ENCODE peak calls at places on chromosomes 5 and 9, in ten cellular contexts. S, K, V, T, D, R, E, C, I and P are unnamed samples.

GRCh38 chr5:157651623-157652376 is 438 bp downstream of the SOX30 start:
- DNase-seq in K (peak; percentile 16), I (peak; percentile 59), D (peak; percentile 7), R (peak; percentile 81), C (no peak), E (peak; percentile 74), S (no peak), V (no peak), T (no peak), P (peak; percentile 70)

GRCh38 chr9:97307500-97308163 is at the start of gene CCDC180:
- DNase-seq in S (no peak), K (peak; percentile 71), C (no peak), E (no peak), T (no peak), R (no peak), I (no peak), D (no peak), V (no peak), P (no peak)

GRCh38 chr5:77629553-77630245 is 8.8 kb downstream of the OTP start:
- DNase-seq in I (no peak), R (no peak), C (no peak), T (no peak), K (no peak), V (no peak), D (no peak), E (no peak), S (no peak), P (no peak)

GRCh38 chr9:74950456-74950855 is 2.3 kb downstream of the C9orf40 start:
- DNase-seq in S (no peak), D (no peak), R (no peak), C (no peak), K (no peak), V (no peak), I (no peak), E (no peak), T (no peak), P (no peak)

GRCh38 chr9:91100878-91101450 is 260.8 kb downstream of the AUH start:
- DNase-seq in K (peak; percentile 47), D (no peak), T (peak; percentile 58), S (peak; percentile 95), C (no peak), I (no peak), V (no peak), E (no peak), R (no peak), P (no peak)

GRCh38 chr9:4663956-4664355 is 1.9 kb downstream of the PLPP6 start:
- DNase-seq in I (no peak), T (no peak), S (no peak), V (no peak), K (no peak), E (no peak), D (no peak), C (no peak), R (no peak), P (no peak)

GRCh38 chr5:14655146-14655741 is 9.3 kb upstream of the OTULIN start:
- DNase-seq in C (no peak), V (no peak), I (no peak), T (no peak), R (no peak), E (no peak), D (no peak), S (no peak), K (no peak), P (no peak)

GRCh38 chr9:95511232-95511951 is 5.4 kb downstream of the PTCH1 start:
- DNase-seq in S (no peak), V (peak; percentile 44), R (no peak), T (no peak), K (peak; percentile 74), E (peak; percentile 37), I (peak; percentile 23), C (no peak), D (peak; percentile 27), P (no peak)

GRCh38 chr5:113489299-113489698 is 1.0 kb upstream of the MCC start:
- DNase-seq in K (no peak), D (no peak), E (no peak), T (peak; percentile 89), C (peak; percentile 83), I (no peak), V (no peak), R (no peak), S (peak; percentile 66), P (no peak)

GRCh38 chr9:6498982-6499381 is 86.0 kb downstream of the UHRF2 start:
- DNase-seq in D (no peak), V (no peak), I (no peak), C (no peak), T (peak; percentile 29), E (no peak), K (no peak), S (no peak), R (no peak), P (no peak)

GRCh38 chr9:111828193-111828592 is 33.5 kb upstream of the SHOC1 start:
- DNase-seq in D (no peak), V (no peak), E (no peak), S (no peak), C (peak; percentile 32), T (no peak), I (no peak), K (no peak), R (no peak), P (no peak)

GRCh38 chr9:3027260-3027659 is 183.4 kb upstream of the PUM3 start:
- DNase-seq in T (no peak), D (no peak), E (no peak), R (no peak), K (no peak), V (no peak), I (no peak), C (no peak), S (no peak), P (no peak)

GRCh38 chr9:131270171-131271015 is 5.9 kb downstream of the FAM78A start:
- DNase-seq in T (no peak), C (no peak), D (no peak), S (no peak), V (no peak), E (no peak), I (peak; percentile 29), R (no peak), K (no peak), P (peak; percentile 45)

GRCh38 chr5:18772475-18772874 is 1138.2 kb downstream of the TAF11L14 start:
- DNase-seq in E (no peak), K (no peak), V (no peak), S (no peak), R (no peak), C (peak; percentile 32), T (no peak), I (no peak), D (no peak), P (no peak)

GRCh38 chr9:91245432-91246313 is 116.0 kb downstream of the AUH start:
- DNase-seq in S (peak; percentile 44), R (no peak), C (no peak), K (no peak), D (no peak), T (peak; percentile 18), I (no peak), E (no peak), V (no peak), P (no peak)

GRCh38 chr5:139951296-139951924 is 91.7 kb downstream of the NRG2 start:
- DNase-seq in S (no peak), D (no peak), I (no peak), V (no peak), K (no peak), T (no peak), E (no peak), R (no peak), C (no peak), P (no peak)

GRCh38 chr5:2991884-2992283 is 240.4 kb upstream of the IRX2 start:
- DNase-seq in D (no peak), K (no peak), C (no peak), V (no peak), E (no peak), R (no peak), T (no peak), S (no peak), I (no peak), P (no peak)

GRCh38 chr5:1195439-1195838 is 6.0 kb upstream of the SLC6A19 start:
- DNase-seq in S (no peak), C (no peak), V (no peak), T (no peak), K (no peak), E (no peak), I (no peak), D (no peak), R (no peak), P (no peak)

GRCh38 chr9:13431137-13431536 is 151.6 kb upstream of the MPDZ start:
- DNase-seq in C (no peak), E (no peak), K (no peak), S (no peak), V (peak; percentile 16), D (peak; percentile 19), R (no peak), I (no peak), T (no peak), P (no peak)

GRCh38 chr5:132257131-132258101 is at the start of gene PDLIM4:
- DNase-seq in E (no peak), V (no peak), I (no peak), D (no peak), K (peak; percentile 67), T (no peak), S (no peak), R (no peak), C (peak; percentile 62), P (no peak)

GRCh38 chr9:18137815-18138214 is 336.1 kb upstream of the ADAMTSL1 start:
- DNase-seq in C (no peak), V (no peak), E (no peak), I (no peak), K (no peak), T (no peak), R (no peak), D (no peak), S (no peak), P (no peak)

GRCh38 chr5:159459951-159460538 is 129.8 kb upstream of the IL12B start:
- DNase-seq in V (no peak), R (no peak), D (no peak), E (no peak), S (peak; percentile 41), K (no peak), C (no peak), T (no peak), I (no peak), P (no peak)

GRCh38 chr5:176774216-176775171 is 35.9 kb upstream of the UNC5A start:
- DNase-seq in T (no peak), V (no peak), R (no peak), K (no peak), C (no peak), S (no peak), E (no peak), I (no peak), D (no peak), P (no peak)

GRCh38 chr9:98764351-98764750 is 32.0 kb downstream of the ANKS6 start:
- DNase-seq in S (no peak), C (no peak), K (no peak), E (no peak), T (no peak), I (no peak), D (no peak), R (no peak), V (no peak), P (no peak)

GRCh38 chr5:81450940-81451339 is 57.0 kb upstream of the ACOT12 start:
- DNase-seq in T (no peak), S (no peak), R (no peak), I (no peak), V (no peak), E (no peak), K (no peak), C (no peak), D (no peak), P (no peak)

GRCh38 chr5:177409043-177409801 is at the start of gene F12:
- DNase-seq in T (no peak), K (no peak), E (no peak), S (no peak), R (no peak), I (no peak), V (no peak), D (no peak), C (no peak), P (no peak)

GRCh38 chr9:109588415-109588814 is 90.3 kb upstream of the PTPN3 start:
- DNase-seq in R (no peak), K (no peak), I (no peak), E (no peak), T (no peak), V (no peak), C (no peak), S (no peak), D (no peak), P (no peak)

GRCh38 chr5:174532453-174533126 is 191.8 kb upstream of the MSX2 start:
- DNase-seq in D (peak; percentile 71), S (peak; percentile 75), C (peak; percentile 85), I (no peak), E (no peak), T (peak; percentile 74), R (no peak), K (peak; percentile 35), V (peak; percentile 67), P (no peak)